ENCODE peak calls at places on chromosomes 12 and 14, in eight cellular contexts. H is cardiac muscle cell; J is K562; U is heart left ventricle; E is tibial artery; N is stomach; O is naive thymus-derived CD4-positive, alpha-beta T cell; D is ovary. S is an unnamed sample.

GRCh38 chr12:124804011-124804621 is 59.5 kb downstream of the SCARB1 start:
- DNase-seq in H (no peak), J (peak; percentile 85), U (no peak), E (no peak), N (peak; percentile 75), O (no peak), D (no peak), S (no peak)

GRCh38 chr12:28024231-28024995 is 51.9 kb upstream of the PTHLH start:
- DNase-seq in H (no peak), J (no peak), U (no peak), E (no peak), N (no peak), O (no peak), D (no peak), S (no peak)

GRCh38 chr14:103057372-103058208 is at the start of gene CDC42BPB:
- DNase-seq in H (peak; percentile 96), J (peak; percentile 88), U (peak; percentile 91), E (peak; percentile 94), N (peak; percentile 92), O (peak; percentile 41), D (peak; percentile 89), S (peak; percentile 73)

GRCh38 chr12:53467880-53468279 is 16.0 kb downstream of the PCBP2 start:
- DNase-seq in H (no peak), J (no peak), U (no peak), E (no peak), N (no peak), O (no peak), D (no peak), S (no peak)

GRCh38 chr14:94904636-94905035 is 134.7 kb upstream of the GSC start:
- DNase-seq in H (no peak), J (no peak), U (no peak), E (no peak), N (no peak), O (no peak), D (no peak), S (no peak)

GRCh38 chr12:5033883-5034282 is 9.8 kb upstream of the KCNA5 start:
- DNase-seq in H (peak; percentile 42), J (no peak), U (no peak), E (no peak), N (no peak), O (no peak), D (no peak), S (no peak)

GRCh38 chr14:43765474-43765873 is 741.6 kb downstream of the FSCB start:
- DNase-seq in H (no peak), J (no peak), U (no peak), E (no peak), N (no peak), O (no peak), D (no peak), S (no peak)

GRCh38 chr14:94129758-94130414 is 482 bp upstream of the IFI27L2 start:
- DNase-seq in H (peak; percentile 65), J (peak; percentile 37), U (peak; percentile 62), E (no peak), N (no peak), O (peak; percentile 39), D (peak; percentile 65), S (no peak)

GRCh38 chr12:51639361-51639760 is 48.3 kb downstream of the SCN8A start:
- DNase-seq in H (no peak), J (no peak), U (no peak), E (no peak), N (no peak), O (no peak), D (no peak), S (no peak)

GRCh38 chr14:68530443-68530842 is 262.4 kb downstream of the ZFP36L1 start:
- DNase-seq in H (no peak), J (no peak), U (no peak), E (no peak), N (no peak), O (no peak), D (no peak), S (no peak)

GRCh38 chr14:102525213-102526143 is 15.9 kb upstream of the ANKRD9 start:
- DNase-seq in H (no peak), J (no peak), U (no peak), E (no peak), N (no peak), O (peak; percentile 55), D (no peak), S (no peak)

GRCh38 chr12:54870617-54871016 is 16.3 kb downstream of the MUCL1 start:
- DNase-seq in H (no peak), J (no peak), U (no peak), E (no peak), N (no peak), O (no peak), D (no peak), S (no peak)

GRCh38 chr14:103870891-103871595 is 23.7 kb upstream of the PPP1R13B start:
- DNase-seq in H (no peak), J (no peak), U (no peak), E (no peak), N (no peak), O (no peak), D (no peak), S (no peak)

GRCh38 chr14:101061411-101062064 is 158.0 kb upstream of the RTL1 start:
- DNase-seq in H (no peak), J (no peak), U (no peak), E (peak; percentile 49), N (no peak), O (no peak), D (no peak), S (no peak)

GRCh38 chr14:94121485-94121884 is 7.9 kb downstream of the IFI27L2 start:
- DNase-seq in H (no peak), J (no peak), U (peak; percentile 43), E (peak; percentile 32), N (no peak), O (no peak), D (no peak), S (no peak)

GRCh38 chr12:106442575-106442974 is 85.0 kb downstream of the POLR3B start:
- DNase-seq in H (no peak), J (no peak), U (no peak), E (no peak), N (no peak), O (no peak), D (no peak), S (no peak)

GRCh38 chr14:22418631-22419030 is 170.4 kb downstream of the DAD1 start:
- DNase-seq in H (no peak), J (no peak), U (no peak), E (no peak), N (no peak), O (no peak), D (no peak), S (no peak)

GRCh38 chr14:44404021-44404420 is 103.1 kb downstream of the FSCB start:
- DNase-seq in H (no peak), J (no peak), U (no peak), E (no peak), N (no peak), O (no peak), D (no peak), S (no peak)

GRCh38 chr12:51415931-51416330 is 8.7 kb upstream of the SLC4A8 start:
- DNase-seq in H (peak; percentile 55), J (no peak), U (no peak), E (no peak), N (no peak), O (no peak), D (no peak), S (no peak)

GRCh38 chr12:60335765-60336164 is 739.9 kb downstream of the SLC16A7 start:
- DNase-seq in H (no peak), J (no peak), U (no peak), E (no peak), N (no peak), O (no peak), D (no peak), S (no peak)

GRCh38 chr14:58772814-58773620 is 135.3 kb downstream of the DACT1 start:
- DNase-seq in H (peak; percentile 36), J (no peak), U (no peak), E (no peak), N (no peak), O (no peak), D (no peak), S (no peak)

GRCh38 chr12:49643961-49644619 is 20.7 kb downstream of the PRPF40B start:
- DNase-seq in H (no peak), J (no peak), U (no peak), E (no peak), N (no peak), O (no peak), D (no peak), S (no peak)

GRCh38 chr14:89486961-89487360 is 69.9 kb upstream of the FOXN3 start:
- DNase-seq in H (no peak), J (no peak), U (no peak), E (peak; percentile 57), N (no peak), O (no peak), D (no peak), S (no peak)

GRCh38 chr12:93876360-93876759 is 199.2 kb downstream of the CRADD start:
- DNase-seq in H (no peak), J (no peak), U (no peak), E (no peak), N (no peak), O (no peak), D (no peak), S (no peak)
- H3K9me3 ChIP-seq in H (no peaks in the 10 kb centered on the region), J (peaks cover 4% of the 10 kb centered on the region), U (peaks cover 17% of the 10 kb centered on the region), E (peaks cover 54% of the 10 kb centered on the region), N (peaks cover 50% of the 10 kb centered on the region), O (no peaks in the 10 kb centered on the region), D (peaks cover 2% of the 10 kb centered on the region), S (peaks cover 3% of the 10 kb centered on the region)

GRCh38 chr12:79655036-79655435 is 35.7 kb downstream of the PAWR start:
- DNase-seq in H (no peak), J (no peak), U (no peak), E (no peak), N (no peak), O (no peak), D (no peak), S (no peak)
- H3K9me3 ChIP-seq in H (no peaks in the 10 kb centered on the region), J (no peaks in the 10 kb centered on the region), U (no peaks in the 10 kb centered on the region), E (no peaks in the 10 kb centered on the region), N (no peaks in the 10 kb centered on the region), O (no peaks in the 10 kb centered on the region), D (no peaks in the 10 kb centered on the region), S (no peaks in the 10 kb centered on the region)

DNA sequence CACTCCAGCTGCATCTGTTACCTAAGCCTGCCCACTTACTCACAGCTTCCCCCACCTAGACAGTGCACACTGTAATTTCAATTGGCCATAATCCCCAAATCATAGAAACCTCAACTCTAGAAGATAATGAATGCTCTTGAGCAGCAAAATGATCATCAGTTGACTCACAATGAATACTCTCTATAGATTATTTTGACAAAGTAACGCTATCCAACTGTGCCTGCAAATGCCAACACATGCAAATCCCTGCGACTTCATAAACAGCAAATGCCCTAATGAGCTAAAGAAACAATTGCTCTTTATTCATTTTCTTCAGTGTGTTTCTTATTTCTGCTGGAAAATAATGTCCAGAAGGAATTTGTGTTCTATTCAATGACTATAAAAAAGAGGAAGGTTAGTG is 319.5 kb downstream of the PAWR start:
- DNase-seq in H (no peak), J (no peak), U (no peak), E (no peak), N (no peak), O (no peak), D (no peak), S (no peak)
- H3K9me3 ChIP-seq in H (no peaks in the 10 kb centered on the region), J (no peaks in the 10 kb centered on the region), U (no peaks in the 10 kb centered on the region), E (no peaks in the 10 kb centered on the region), N (no peaks in the 10 kb centered on the region), O (no peaks in the 10 kb centered on the region), D (no peaks in the 10 kb centered on the region), S (no peaks in the 10 kb centered on the region)

DNA sequence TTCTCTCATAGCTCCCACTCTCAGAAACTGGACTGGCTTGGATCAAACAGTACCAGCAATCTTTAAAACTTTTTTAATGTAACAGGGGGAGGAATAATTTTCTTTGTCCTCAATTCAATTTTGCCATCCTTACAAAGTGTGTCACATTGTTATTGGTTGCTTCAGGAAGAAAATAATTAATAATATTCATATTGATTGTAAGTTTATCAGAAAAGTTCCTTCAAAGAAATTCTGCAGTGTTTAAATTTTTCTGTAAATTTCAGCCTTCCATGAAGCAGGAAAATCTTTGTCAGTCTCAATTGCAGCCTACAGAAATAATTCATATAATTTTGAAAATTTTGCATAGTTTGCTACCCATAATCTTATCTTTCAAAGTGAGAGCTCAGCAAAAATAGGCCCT is 1119.1 kb upstream of the ATXN7L3B start:
- DNase-seq in H (no peak), J (no peak), U (no peak), E (no peak), N (no peak), O (no peak), D (no peak), S (no peak)
- H3K9me3 ChIP-seq in H (peaks cover 3% of the 10 kb centered on the region), J (no peaks in the 10 kb centered on the region), U (peaks cover 9% of the 10 kb centered on the region), E (peaks cover 4% of the 10 kb centered on the region), N (peaks cover 8% of the 10 kb centered on the region), O (peaks cover 3% of the 10 kb centered on the region), D (no peaks in the 10 kb centered on the region), S (no peaks in the 10 kb centered on the region)